ENCODE peak calls at places on chromosomes 16 and 17, in four cellular contexts. P is SK-N-SH, N is HepG2, L is K562. Q is an unnamed sample.

GRCh38 chr17:83189673-83190385 is 110.4 kb downstream of the METRNL start:
- DNase-seq in P (no peak), L (no peak), N (peak), Q (no peak)

GRCh38 chr17:14882131-14882530 is 383.0 kb downstream of the PMP22 start:
- DNase-seq in L (no peak), N (no peak), P (no peak), Q (no peak)

GRCh38 chr16:80739523-80739922 is 64.9 kb downstream of the CDYL2 start:
- DNase-seq in N (no peak), P (no peak), L (no peak), Q (no peak)

GRCh38 chr17:79370126-79370525 is 240.7 kb downstream of the RBFOX3 start:
- DNase-seq in P (no peak), N (no peak), L (no peak), Q (no peak)

GRCh38 chr17:50934672-50935200 is 68.6 kb upstream of the TOB1 start:
- DNase-seq in P (no peak), L (peak), N (no peak), Q (no peak)

GRCh38 chr16:29719063-29719462 is 26.7 kb downstream of the C16orf54 start:
- DNase-seq in N (no peak), L (no peak), P (no peak), Q (no peak)

GRCh38 chr16:48864055-48864454 is 254.1 kb upstream of the N4BP1 start:
- DNase-seq in P (no peak), L (no peak), N (no peak), Q (no peak)

GRCh38 chr17:332023-332422 is 20.6 kb downstream of the RPH3AL start:
- DNase-seq in N (no peak), P (no peak), L (no peak), Q (no peak)

GRCh38 chr17:3512512-3513171 is 36.8 kb downstream of the ASPA start:
- DNase-seq in L (peak), N (no peak), P (no peak), Q (no peak)

GRCh38 chr16:50273888-50274770 is 7.8 kb downstream of the ADCY7 start:
- DNase-seq in P (no peak), L (no peak), N (no peak), Q (peak)

GRCh38 chr16:47848481-47849109 is 307.2 kb downstream of the ABCC12 start:
- DNase-seq in N (no peak), P (no peak), L (no peak), Q (no peak)

GRCh38 chr16:50265716-50266336 is 525 bp upstream of the ADCY7 start:
- DNase-seq in N (no peak), P (no peak), L (no peak), Q (no peak)

GRCh38 chr17:7024402-7024785 is 1.5 kb downstream of the BCL6B start:
- DNase-seq in P (no peak), N (no peak), L (no peak), Q (no peak)

DNA sequence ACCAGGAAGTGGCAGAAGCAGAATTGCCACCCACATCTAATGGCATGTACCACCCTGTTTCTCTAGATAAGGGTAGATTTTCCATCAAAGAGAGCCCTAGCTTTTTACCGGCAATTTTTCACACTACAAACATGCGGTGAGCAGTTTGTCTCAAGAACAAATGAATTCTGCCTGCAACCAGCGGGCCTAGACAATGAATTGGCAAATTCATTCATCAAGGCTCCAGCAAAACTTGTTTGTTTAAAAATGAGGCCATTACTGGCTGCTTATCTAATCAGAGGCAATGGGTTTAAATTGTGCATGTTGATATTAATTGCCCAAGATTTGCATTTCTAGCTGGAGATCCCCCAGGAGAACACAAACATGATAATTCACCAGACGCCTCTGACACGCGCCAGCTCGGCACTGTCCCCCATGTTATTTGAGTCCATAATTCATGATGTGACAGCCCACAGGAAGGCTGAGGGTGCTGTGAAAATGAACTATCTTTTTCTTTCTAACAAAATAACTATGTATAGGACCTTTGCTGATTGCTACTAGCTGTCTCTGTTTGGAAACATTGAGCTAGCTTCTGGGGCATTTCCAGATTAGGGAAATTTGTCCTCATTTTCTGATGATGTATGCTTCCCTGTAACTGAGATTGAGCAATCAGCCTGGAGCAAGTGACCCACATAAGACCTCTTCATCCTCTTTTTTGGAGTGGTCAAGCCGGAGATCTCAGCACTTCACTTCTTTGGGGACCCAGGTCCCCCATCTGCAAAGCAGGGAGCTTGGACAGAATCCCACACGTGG is 80.8 kb downstream of the CNGB1 start:
- DNase-seq in L (no peak), P (no peak), N (no peak), Q (no peak)
- TF ChIP-seq MXI1 in L (no peak), P (no peak), N (no peak), Q (no peak)

GRCh38 chr17:70560471-70560870 is 391.1 kb downstream of the KCNJ2 start:
- DNase-seq in L (no peak), N (no peak), P (no peak), Q (no peak)

GRCh38 chr17:70564006-70564620 is 394.8 kb downstream of the KCNJ2 start:
- DNase-seq in N (no peak), P (no peak), L (no peak), Q (no peak)

GRCh38 chr17:70558821-70559220 is 389.5 kb downstream of the KCNJ2 start:
- DNase-seq in N (no peak), L (no peak), P (no peak), Q (no peak)

GRCh38 chr17:70562137-70562536 is 392.8 kb downstream of the KCNJ2 start:
- DNase-seq in L (no peak), N (no peak), P (no peak), Q (no peak)

DNA sequence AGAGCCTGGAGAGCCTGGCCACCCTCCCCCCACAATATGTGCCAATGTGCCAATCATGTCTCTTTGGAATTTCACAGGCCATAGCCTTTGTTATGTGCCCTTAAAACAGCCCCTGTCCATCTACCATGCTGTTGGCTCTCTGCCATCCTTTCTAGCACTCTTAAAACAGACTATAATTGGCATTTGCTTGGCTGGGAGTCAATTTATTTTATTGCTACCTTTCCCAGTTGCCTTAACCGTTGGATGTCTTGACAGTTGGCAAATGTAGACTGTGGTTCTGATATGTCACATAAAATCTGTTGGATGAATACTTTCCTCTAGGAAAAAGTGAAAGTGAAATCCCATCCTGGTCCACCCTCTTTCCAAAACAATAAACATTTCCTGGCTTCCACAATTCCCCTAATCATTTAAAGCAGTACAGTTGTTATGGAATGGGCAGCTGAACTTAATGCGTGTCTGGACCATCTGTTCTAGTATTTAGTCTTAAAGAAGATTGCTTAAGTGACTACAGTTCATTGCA is 394.0 kb downstream of the KCNJ2 start:
- DNase-seq in P (no peak), N (no peak), L (no peak), Q (no peak)
- TF ChIP-seq CHD2 in P (no peak), N (no peak), L (no peak), Q (no peak)

DNA sequence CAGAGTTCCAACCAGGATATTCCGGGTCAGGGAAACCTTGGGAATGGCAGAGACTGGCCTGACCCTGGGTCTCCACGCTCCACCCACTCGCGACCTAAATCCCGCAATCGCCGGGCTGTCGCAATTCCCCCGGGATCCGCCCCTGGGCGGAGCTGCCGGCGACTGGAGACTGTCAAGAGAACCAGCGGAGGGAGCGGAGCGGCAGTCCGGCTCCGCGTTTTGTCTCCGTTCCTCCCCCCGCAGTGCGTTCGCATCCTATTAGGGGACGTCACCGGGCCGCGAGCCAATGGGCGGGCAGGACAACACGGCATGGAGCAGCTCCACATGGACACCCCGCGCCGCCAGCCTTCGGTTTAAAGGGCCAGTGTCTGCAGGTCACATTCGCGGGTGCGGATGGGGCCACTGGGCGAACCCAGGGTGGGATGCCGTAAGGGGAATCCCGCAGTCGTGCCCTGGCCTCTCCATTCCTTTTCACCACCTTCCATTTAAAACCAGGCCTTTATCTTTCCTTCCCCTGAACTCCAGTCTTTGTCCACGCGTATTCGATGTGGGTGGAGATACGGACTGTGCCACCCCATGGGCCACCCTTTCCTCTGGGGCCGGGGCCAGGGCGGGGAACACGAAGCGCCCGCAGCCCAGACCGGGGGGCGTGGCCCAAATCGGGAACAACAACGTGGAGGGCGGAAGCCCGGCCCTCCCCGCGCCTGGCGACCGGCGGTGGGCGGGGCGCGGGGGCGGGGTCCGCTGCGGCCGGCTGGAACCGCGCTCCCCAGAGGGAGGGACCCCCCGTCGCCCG is 764 bp upstream of the MNT start:
- DNase-seq in L (peak), N (peak), P (peak), Q (peak)
- TF ChIP-seq SIN3A in L (peak), N (peak), P (peak), Q (peak)

GRCh38 chr17:57257911-57258885 is 1.9 kb downstream of the MSI2 start:
- DNase-seq in N (peak), L (peak), P (no peak), Q (no peak)

GRCh38 chr17:57255776-57256681 is at the start of gene MSI2:
- DNase-seq in N (peak), P (peak), L (peak), Q (peak)

GRCh38 chr17:57255182-57255775 is 1.0 kb upstream of the MSI2 start:
- DNase-seq in L (no peak), N (no peak), P (no peak), Q (no peak)

GRCh38 chr17:57257213-57257873 is 1.0 kb downstream of the MSI2 start:
- DNase-seq in N (no peak), L (peak), P (peak), Q (no peak)

GRCh38 chr17:57256708-57257112 is 387 bp downstream of the MSI2 start:
- DNase-seq in N (no peak), L (peak), P (no peak), Q (no peak)
- TF ChIP-seq MXI1 in N (no peak), L (peak), P (no peak), Q (peak)

GRCh38 chr16:16037521-16037920 is 88.1 kb downstream of the ABCC1 start:
- DNase-seq in N (no peak), L (no peak), P (no peak), Q (no peak)
- TF ChIP-seq CHD2 in N (no peak), L (no peak), P (no peak), Q (no peak)